ENCODE peak calls at places on chromosomes 16 and 17, in five cellular contexts. One of them, this sample, is unnamed.

GRCh38 chr16:11290102-11290893 is 9.2 kb upstream of the PRM1 start:
- DNase-seq in NCI-H1092 treated with DMSO at 0.1 percent for 48 hours: no peak
- DNase-seq in H1: no peak
- DNase-seq in cardiac muscle cell: no peak
- DNase-seq in sciatic nerve: no peak
- DNase-seq in this sample: no peak

GRCh38 chr17:61366715-61367413 is 32.8 kb upstream of the TBX2 start:
- DNase-seq in NCI-H1092 treated with DMSO at 0.1 percent for 48 hours: peak; percentile 92
- DNase-seq in H1: no peak
- DNase-seq in cardiac muscle cell: peak; percentile 96
- DNase-seq in sciatic nerve: no peak
- DNase-seq in this sample: no peak

GRCh38 chr17:27566673-27567562 is 64.1 kb upstream of the LGALS9 start:
- DNase-seq in NCI-H1092 treated with DMSO at 0.1 percent for 48 hours: no peak
- DNase-seq in H1: no peak
- DNase-seq in cardiac muscle cell: no peak
- DNase-seq in sciatic nerve: no peak
- DNase-seq in this sample: no peak

GRCh38 chr17:16477255-16477654 is 14.7 kb downstream of the LRRC75A start:
- DNase-seq in NCI-H1092 treated with DMSO at 0.1 percent for 48 hours: no peak
- DNase-seq in H1: no peak
- DNase-seq in cardiac muscle cell: no peak
- DNase-seq in sciatic nerve: no peak
- DNase-seq in this sample: peak; percentile 87

GRCh38 chr17:34556384-34556783 is 23.0 kb upstream of the TMEM132E start:
- DNase-seq in NCI-H1092 treated with DMSO at 0.1 percent for 48 hours: no peak
- DNase-seq in H1: peak; percentile 72
- DNase-seq in cardiac muscle cell: peak; percentile 75
- DNase-seq in sciatic nerve: no peak
- DNase-seq in this sample: peak; percentile 11

GRCh38 chr16:28192811-28193529 is 18.8 kb downstream of the XPO6 start:
- DNase-seq in NCI-H1092 treated with DMSO at 0.1 percent for 48 hours: no peak
- DNase-seq in H1: no peak
- DNase-seq in cardiac muscle cell: no peak
- DNase-seq in sciatic nerve: no peak
- DNase-seq in this sample: no peak

GRCh38 chr17:77214328-77214727 is 73.6 kb downstream of the SEC14L1 start:
- DNase-seq in NCI-H1092 treated with DMSO at 0.1 percent for 48 hours: no peak
- DNase-seq in H1: no peak
- DNase-seq in cardiac muscle cell: no peak
- DNase-seq in sciatic nerve: no peak
- DNase-seq in this sample: no peak

GRCh38 chr16:70331588-70332358 is 14.9 kb upstream of the DDX19A start:
- DNase-seq in NCI-H1092 treated with DMSO at 0.1 percent for 48 hours: no peak
- DNase-seq in H1: no peak
- DNase-seq in cardiac muscle cell: peak; percentile 9
- DNase-seq in sciatic nerve: no peak
- DNase-seq in this sample: no peak

GRCh38 chr17:28141333-28141732 is 98.9 kb downstream of the NLK start:
- DNase-seq in NCI-H1092 treated with DMSO at 0.1 percent for 48 hours: no peak
- DNase-seq in H1: no peak
- DNase-seq in cardiac muscle cell: no peak
- DNase-seq in sciatic nerve: no peak
- DNase-seq in this sample: no peak

GRCh38 chr16:72427001-72427785 is 255.2 kb upstream of the PMFBP1 start:
- DNase-seq in NCI-H1092 treated with DMSO at 0.1 percent for 48 hours: no peak
- DNase-seq in H1: no peak
- DNase-seq in cardiac muscle cell: no peak
- DNase-seq in sciatic nerve: no peak
- DNase-seq in this sample: no peak

GRCh38 chr17:49523706-49524472 is 28.8 kb downstream of the NGFR start:
- DNase-seq in NCI-H1092 treated with DMSO at 0.1 percent for 48 hours: no peak
- DNase-seq in H1: peak; percentile 45
- DNase-seq in cardiac muscle cell: no peak
- DNase-seq in sciatic nerve: peak; percentile 60
- DNase-seq in this sample: peak; percentile 64

GRCh38 chr17:65366102-65366844 is 195.2 kb downstream of the AXIN2 start:
- DNase-seq in NCI-H1092 treated with DMSO at 0.1 percent for 48 hours: no peak
- DNase-seq in H1: no peak
- DNase-seq in cardiac muscle cell: no peak
- DNase-seq in sciatic nerve: no peak
- DNase-seq in this sample: no peak

GRCh38 chr16:22191966-22192260 is 14.2 kb upstream of the EEF2K start:
- DNase-seq in NCI-H1092 treated with DMSO at 0.1 percent for 48 hours: peak; percentile 35
- DNase-seq in H1: no peak
- DNase-seq in cardiac muscle cell: peak; percentile 26
- DNase-seq in sciatic nerve: no peak
- DNase-seq in this sample: no peak

GRCh38 chr16:2820836-2821482 is 3.9 kb downstream of the PRSS21 start:
- DNase-seq in NCI-H1092 treated with DMSO at 0.1 percent for 48 hours: no peak
- DNase-seq in H1: no peak
- DNase-seq in cardiac muscle cell: no peak
- DNase-seq in sciatic nerve: peak; percentile 50
- DNase-seq in this sample: no peak

GRCh38 chr16:5885521-5885920 is 787.9 kb upstream of the EEF2KMT start:
- DNase-seq in NCI-H1092 treated with DMSO at 0.1 percent for 48 hours: no peak
- DNase-seq in H1: no peak
- DNase-seq in cardiac muscle cell: no peak
- DNase-seq in sciatic nerve: no peak
- DNase-seq in this sample: no peak

GRCh38 chr17:17170346-17170976 is 35.7 kb downstream of the PLD6 start:
- DNase-seq in NCI-H1092 treated with DMSO at 0.1 percent for 48 hours: no peak
- DNase-seq in H1: no peak
- DNase-seq in cardiac muscle cell: peak; percentile 70
- DNase-seq in sciatic nerve: no peak
- DNase-seq in this sample: no peak

GRCh38 chr17:40555296-40556190 is 9.7 kb downstream of the CCR7 start:
- DNase-seq in NCI-H1092 treated with DMSO at 0.1 percent for 48 hours: no peak
- DNase-seq in H1: no peak
- DNase-seq in cardiac muscle cell: no peak
- DNase-seq in sciatic nerve: peak; percentile 56
- DNase-seq in this sample: no peak

GRCh38 chr16:75279277-75279676 is 27.9 kb upstream of the BCAR1 start:
- DNase-seq in NCI-H1092 treated with DMSO at 0.1 percent for 48 hours: peak; percentile 52
- DNase-seq in H1: no peak
- DNase-seq in cardiac muscle cell: no peak
- DNase-seq in sciatic nerve: no peak
- DNase-seq in this sample: peak; percentile 23

GRCh38 chr17:72171703-72172670 is 51.2 kb downstream of the SOX9 start:
- DNase-seq in NCI-H1092 treated with DMSO at 0.1 percent for 48 hours: peak; percentile 63
- DNase-seq in H1: no peak
- DNase-seq in cardiac muscle cell: no peak
- DNase-seq in sciatic nerve: no peak
- DNase-seq in this sample: no peak

GRCh38 chr17:27244481-27245223 is 49.3 kb upstream of the WSB1 start:
- DNase-seq in NCI-H1092 treated with DMSO at 0.1 percent for 48 hours: no peak
- DNase-seq in H1: peak; percentile 52
- DNase-seq in cardiac muscle cell: no peak
- DNase-seq in sciatic nerve: peak; percentile 77
- DNase-seq in this sample: peak; percentile 94

GRCh38 chr17:77356690-77357201 is 216.0 kb downstream of the SEC14L1 start:
- DNase-seq in NCI-H1092 treated with DMSO at 0.1 percent for 48 hours: no peak
- DNase-seq in H1: no peak
- DNase-seq in cardiac muscle cell: no peak
- DNase-seq in sciatic nerve: peak; percentile 59
- DNase-seq in this sample: no peak

GRCh38 chr17:21113106-21113690 is 13.6 kb upstream of the DHRS7B start:
- DNase-seq in NCI-H1092 treated with DMSO at 0.1 percent for 48 hours: no peak
- DNase-seq in H1: no peak
- DNase-seq in cardiac muscle cell: no peak
- DNase-seq in sciatic nerve: no peak
- DNase-seq in this sample: no peak

GRCh38 chr17:81976332-81977210 is 858 bp upstream of the ASPSCR1 start:
- DNase-seq in NCI-H1092 treated with DMSO at 0.1 percent for 48 hours: peak; percentile 41
- DNase-seq in H1: peak; percentile 62
- DNase-seq in cardiac muscle cell: no peak
- DNase-seq in sciatic nerve: no peak
- DNase-seq in this sample: no peak

GRCh38 chr17:17062866-17063265 is 20.6 kb downstream of the MPRIP start:
- DNase-seq in NCI-H1092 treated with DMSO at 0.1 percent for 48 hours: no peak
- DNase-seq in H1: no peak
- DNase-seq in cardiac muscle cell: no peak
- DNase-seq in sciatic nerve: peak; percentile 56
- DNase-seq in this sample: no peak

GRCh38 chr16:50271148-50272041 is 5.0 kb downstream of the ADCY7 start:
- DNase-seq in NCI-H1092 treated with DMSO at 0.1 percent for 48 hours: no peak
- DNase-seq in H1: no peak
- DNase-seq in cardiac muscle cell: peak; percentile 63
- DNase-seq in sciatic nerve: peak; percentile 45
- DNase-seq in this sample: no peak

GRCh38 chr16:23452572-23453337 is at the start of gene COG7:
- DNase-seq in NCI-H1092 treated with DMSO at 0.1 percent for 48 hours: peak; percentile 86
- DNase-seq in H1: peak; percentile 94
- DNase-seq in cardiac muscle cell: peak; percentile 89
- DNase-seq in sciatic nerve: peak; percentile 94
- DNase-seq in this sample: peak; percentile 73

GRCh38 chr17:75778861-75779249 is 5.8 kb upstream of the UNK start:
- DNase-seq in NCI-H1092 treated with DMSO at 0.1 percent for 48 hours: peak; percentile 32
- DNase-seq in H1: no peak
- DNase-seq in cardiac muscle cell: peak; percentile 34
- DNase-seq in sciatic nerve: peak; percentile 83
- DNase-seq in this sample: no peak

This sample was measured in renal cortical epithelial cell.